ENCODE peak calls at places on chromosomes 13 and 19, in nine cellular contexts. H is neural progenitor cell, S is astrocyte, B is omental fat pad, M is lung, K is astrocyte of the cerebellum, T is dorsolateral prefrontal cortex, W is HFF-Myc, J is tibial nerve. Y is an unnamed sample.

GRCh38 chr13:106610511-106610910 is 42.6 kb upstream of the ARGLU1 start:
- DNase-seq in H (no peak), S (peak), B (no peak), M (no peak), K (no peak), T (no peak), W (no peak), J (no peak), Y (no peak)

GRCh38 chr19:56118666-56119584 is 2.2 kb downstream of the ZNF787 start:
- DNase-seq in H (no peak), S (no peak), B (no peak), M (no peak), K (no peak), T (no peak), W (no peak), J (no peak), Y (no peak)

GRCh38 chr19:10289167-10289835 is 451 bp upstream of the ICAM5 start:
- DNase-seq in H (peak), S (no peak), B (no peak), M (peak), K (no peak), T (no peak), W (peak), J (no peak), Y (no peak)

GRCh38 chr13:110306960-110307696 is at the start of the genes COL4A1 and COL4A2:
- DNase-seq in H (peak), S (peak), B (no peak), M (peak), K (no peak), T (no peak), W (no peak), J (peak), Y (peak)

GRCh38 chr13:42804244-42804868 is 23.0 kb downstream of the FAM216B start:
- DNase-seq in H (no peak), S (no peak), B (no peak), M (no peak), K (no peak), T (no peak), W (no peak), J (no peak), Y (no peak)

GRCh38 chr19:54455786-54456422 is 6.9 kb downstream of the LENG8 start:
- DNase-seq in H (no peak), S (no peak), B (no peak), M (no peak), K (no peak), T (no peak), W (no peak), J (no peak), Y (no peak)

GRCh38 chr13:41668130-41668757 is 210.9 kb downstream of the RGCC start:
- DNase-seq in H (peak), S (peak), B (no peak), M (peak), K (peak), T (peak), W (peak), J (no peak), Y (no peak)

GRCh38 chr19:23543351-23543750 is 143.7 kb downstream of the ZNF675 start:
- DNase-seq in H (no peak), S (no peak), B (no peak), M (no peak), K (no peak), T (no peak), W (no peak), J (no peak), Y (no peak)

DNA sequence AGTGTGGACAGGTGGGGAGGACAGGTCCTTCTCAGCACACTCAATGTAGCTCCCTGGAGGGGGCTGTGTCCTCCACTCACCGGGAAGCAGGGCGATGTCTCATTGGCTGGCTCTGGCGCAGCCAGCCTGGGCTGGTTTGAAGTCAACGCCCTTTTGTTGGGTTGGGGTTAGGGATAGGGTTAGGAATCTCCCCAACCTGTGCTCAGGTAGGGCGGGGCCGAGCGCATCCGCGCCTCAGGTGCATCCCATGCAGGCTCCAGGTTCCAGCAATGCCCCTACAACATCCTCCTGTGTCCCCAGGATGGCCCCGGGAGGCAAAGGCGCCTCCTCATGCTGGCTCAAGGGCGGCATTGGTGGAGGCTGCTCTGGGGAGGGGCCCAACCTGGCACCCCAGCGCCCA is 74.1 kb downstream of the TM9SF2 start:
- DNase-seq in H (no peak), S (no peak), B (no peak), M (no peak), K (no peak), T (no peak), W (no peak), J (no peak), Y (no peak)
- TF ChIP-seq CTCF in H (no peak), S (no peak), B (no peak), M (no peak), K (no peak), T (no peak), W (no peak), J (no peak), Y (no peak)

DNA sequence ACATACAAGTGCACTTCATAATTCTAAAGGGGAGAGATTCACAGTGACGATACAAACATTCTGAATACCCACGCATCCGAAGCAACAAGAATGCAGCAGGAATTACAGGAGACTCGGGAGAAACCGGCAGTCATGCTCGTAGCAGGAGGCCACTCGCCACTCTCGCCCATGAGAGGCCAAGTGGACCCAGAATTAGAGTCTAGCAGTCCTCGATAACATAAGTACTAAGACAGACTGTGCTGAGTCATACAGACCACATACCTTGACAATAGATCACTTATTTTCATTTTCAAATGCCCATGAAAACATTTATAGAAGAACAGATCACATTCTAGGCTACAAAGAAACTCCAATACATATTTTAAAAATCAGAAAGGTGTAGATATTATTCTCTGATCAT is 299.1 kb upstream of the TSHZ3 start:
- DNase-seq in H (no peak), S (peak), B (no peak), M (no peak), K (peak), T (no peak), W (no peak), J (no peak), Y (no peak)
- TF ChIP-seq CTCF in H (no peak), S (no peak), B (no peak), M (no peak), K (no peak), T (no peak), W (no peak), J (no peak), Y (no peak)

DNA sequence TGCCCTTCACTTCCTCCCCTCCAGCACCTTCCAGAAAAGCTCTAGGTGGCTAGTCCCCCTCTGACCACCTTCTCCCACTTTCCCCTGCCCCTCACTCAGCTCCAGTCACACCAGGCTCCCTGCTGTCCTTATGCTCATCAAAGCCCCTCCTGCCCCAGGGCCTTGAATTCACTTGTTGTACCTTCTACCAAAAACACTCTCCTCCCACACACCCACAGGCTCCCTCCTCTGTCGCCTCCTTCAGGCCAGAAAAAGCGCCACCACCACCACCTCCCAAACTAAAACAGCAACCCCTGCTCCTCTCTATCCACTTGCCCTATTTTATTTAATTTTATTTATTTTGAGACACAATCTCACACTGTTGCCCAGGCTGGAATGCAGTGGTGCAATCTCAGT is 4.8 kb upstream of the CEACAM16 start:
- DNase-seq in H (no peak), S (no peak), B (no peak), M (no peak), K (no peak), T (no peak), W (no peak), J (no peak), Y (no peak)
- TF ChIP-seq CTCF in H (peak), S (peak), B (no peak), M (no peak), K (peak), T (no peak), W (peak), J (no peak), Y (peak)

GRCh38 chr19:34838753-34839431 is 65.9 kb upstream of the ZNF599 start:
- DNase-seq in H (peak), S (no peak), B (no peak), M (no peak), K (no peak), T (no peak), W (no peak), J (no peak), Y (no peak)
- TF ChIP-seq CTCF in H (peak), S (no peak), B (no peak), M (no peak), K (peak), T (no peak), W (no peak), J (no peak), Y (peak)

DNA sequence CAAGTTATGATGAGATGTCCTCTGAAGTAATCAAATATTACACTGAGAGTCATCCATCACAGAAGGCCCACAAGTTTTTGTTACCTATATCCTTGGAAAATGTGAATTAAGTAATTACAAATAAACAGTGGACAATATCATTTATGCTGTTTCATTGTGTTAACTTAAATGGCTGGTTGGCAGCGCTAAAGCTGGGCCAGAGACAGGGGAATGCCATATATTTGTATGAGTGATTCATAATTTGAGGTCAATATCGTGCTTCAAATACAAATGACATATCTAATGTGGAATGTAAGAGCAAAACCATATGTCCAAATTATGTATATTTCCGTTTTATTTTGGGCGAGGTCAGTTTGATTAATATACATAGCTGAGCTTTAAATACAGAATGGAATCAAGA is 1556.2 kb downstream of the SLITRK5 start:
- DNase-seq in H (no peak), S (peak), B (no peak), M (no peak), K (no peak), T (no peak), W (no peak), J (no peak), Y (no peak)
- TF ChIP-seq CTCF in H (no peak), S (no peak), B (no peak), M (no peak), K (no peak), T (no peak), W (no peak), J (no peak), Y (no peak)

GRCh38 chr19:46571495-46571894 is 29.6 kb upstream of the CALM3 start:
- DNase-seq in H (peak), S (no peak), B (no peak), M (no peak), K (no peak), T (no peak), W (no peak), J (no peak), Y (no peak)
- TF ChIP-seq CTCF in H (peak), S (no peak), B (no peak), M (no peak), K (peak), T (no peak), W (peak), J (no peak), Y (no peak)